ENCODE peak calls at places on chromosomes 1 and 21, in seven cellular contexts. X is AG10803, W is IMR-90, I is transverse colon, M is cardiac fibroblast, G is Peyer's patch, S is foreskin fibroblast. L is an unnamed sample.

GRCh38 chr1:40774266-40774998 is 9.2 kb upstream of the KCNQ4 start:
- DNase-seq in M (peak; percentile 41), S (peak; percentile 49), X (no peak), G (peak; percentile 83), W (peak; percentile 20), I (peak; percentile 72), L (peak; percentile 23)

GRCh38 chr1:30714025-30714424 is 9.4 kb downstream of the MATN1 start:
- DNase-seq in G (no peak), M (no peak), W (no peak), S (no peak), X (no peak), I (no peak), L (no peak)

GRCh38 chr1:199759268-199759724 is 268.2 kb upstream of the NR5A2 start:
- DNase-seq in S (peak; percentile 61), M (peak; percentile 33), X (no peak), G (peak; percentile 65), W (peak; percentile 48), I (no peak), L (peak; percentile 43)

GRCh38 chr21:26881504-26882228 is 36.5 kb upstream of the ADAMTS1 start:
- DNase-seq in X (peak; percentile 28), G (no peak), S (peak; percentile 49), I (no peak), M (peak; percentile 68), W (peak; percentile 39), L (peak; percentile 57)

GRCh38 chr1:3012511-3013291 is 8.6 kb upstream of the ACTRT2 start:
- DNase-seq in X (no peak), M (no peak), S (no peak), W (no peak), G (peak; percentile 69), I (peak; percentile 43), L (no peak)

GRCh38 chr1:186183219-186183618 is 191.8 kb downstream of the TPR start:
- DNase-seq in I (no peak), X (peak; percentile 84), M (peak; percentile 96), G (no peak), W (peak; percentile 58), S (peak; percentile 93), L (peak; percentile 96)

GRCh38 chr1:78086697-78087096 is 40.9 kb downstream of the GIPC2 start:
- DNase-seq in G (no peak), S (no peak), I (no peak), W (no peak), X (no peak), M (no peak), L (no peak)

GRCh38 chr1:17412093-17412870 is 27.2 kb downstream of the RCC2 start:
- DNase-seq in S (no peak), I (no peak), M (no peak), X (no peak), W (no peak), G (no peak), L (no peak)

GRCh38 chr1:91523462-91523861 is 22.8 kb downstream of the CDC7 start:
- DNase-seq in I (no peak), X (peak; percentile 6), M (no peak), W (peak; percentile 26), G (no peak), S (peak; percentile 46), L (no peak)

GRCh38 chr1:57422271-57423134 is 1.4 kb downstream of the DAB1 start:
- DNase-seq in W (peak; percentile 34), M (peak; percentile 9), S (peak; percentile 36), G (no peak), X (peak; percentile 36), I (no peak), L (peak; percentile 16)
- H3K4me3 ChIP-seq in W (peak overlapping the region; percentile 54), M (no peak overlapping the region), S (peak overlapping the region; percentile 69), G (no peak overlapping the region), X (peak overlapping the region; percentile 68), I (peak overlapping the region; percentile 19), L (peak overlapping the region; percentile 22)

DNA sequence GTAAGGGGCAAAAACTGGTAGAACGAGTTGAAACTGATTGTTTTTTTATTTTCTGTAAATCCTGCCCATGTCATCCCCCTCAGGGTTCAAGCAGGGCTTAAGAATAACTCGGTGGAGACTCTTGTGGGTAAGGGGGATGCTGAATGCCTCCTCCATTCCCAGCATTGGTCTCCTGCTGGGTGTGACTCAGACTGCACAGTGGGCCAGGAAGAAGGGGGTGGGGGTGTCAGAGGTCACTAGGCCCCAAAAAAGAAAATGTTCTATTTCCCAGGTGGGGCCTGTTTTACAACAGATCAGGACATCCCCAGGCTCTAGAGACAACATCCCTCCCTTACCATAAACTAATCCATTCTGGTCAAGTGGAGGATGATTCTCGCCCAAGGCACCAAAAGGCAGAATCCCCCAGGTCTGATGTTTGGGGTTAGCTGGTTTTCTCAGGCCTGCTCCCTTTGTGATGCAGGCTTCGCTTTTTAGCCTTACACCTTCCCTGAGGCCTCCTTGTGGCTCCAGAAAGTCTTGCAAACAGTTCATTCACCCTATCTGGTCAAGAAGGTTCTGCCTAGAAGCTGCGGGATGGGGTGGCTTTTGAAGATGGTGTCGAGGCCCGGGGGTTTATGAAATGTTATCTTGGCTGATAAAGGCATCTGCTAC is 10.7 kb upstream of the GRHL3 start:
- DNase-seq in M (peak; percentile 32), S (peak; percentile 28), I (no peak), W (no peak), G (no peak), X (no peak), L (peak; percentile 32)
- TF ChIP-seq CTCF in M (peak; percentile 41), S (peak; percentile 46), I (no peak), W (peak; percentile 29), G (no peak), X (peak; percentile 49), L (peak; percentile 36)

DNA sequence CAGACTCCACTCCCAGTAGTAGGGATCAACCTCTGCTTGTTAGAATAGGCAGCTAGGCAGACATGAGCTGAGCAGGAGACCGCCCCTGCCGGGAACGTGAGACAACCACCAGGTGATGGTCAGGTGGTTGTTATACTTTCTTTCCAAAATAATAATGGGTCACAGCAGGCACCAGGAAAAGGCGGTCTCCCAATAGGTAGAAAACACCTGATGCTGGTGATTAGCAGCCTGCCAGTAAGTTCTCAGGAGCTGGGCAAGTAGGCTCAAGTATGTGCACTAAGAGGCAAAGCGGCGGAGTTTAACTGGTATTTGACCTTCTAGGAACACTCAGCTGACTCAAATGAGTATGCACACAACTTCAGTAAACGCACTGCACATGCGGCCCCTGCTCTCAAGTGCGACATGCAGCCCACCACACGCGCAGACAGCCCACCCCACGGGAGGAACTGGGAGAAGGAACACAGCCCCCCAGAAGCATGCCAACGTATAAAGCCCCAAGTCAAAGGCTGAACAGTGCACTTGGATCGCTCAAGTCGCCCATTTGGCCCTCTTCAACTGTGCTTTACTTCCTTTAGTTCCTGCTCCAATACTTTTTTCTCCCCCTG is 80.0 kb downstream of the DESI2 start:
- DNase-seq in X (no peak), S (no peak), I (no peak), M (no peak), W (no peak), G (no peak), L (no peak)
- H3K4me3 ChIP-seq in X (no peak overlapping the region), S (no peak overlapping the region), I (no peak overlapping the region), M (no peak overlapping the region), W (no peak overlapping the region), G (no peak overlapping the region), L (no peak overlapping the region)

DNA sequence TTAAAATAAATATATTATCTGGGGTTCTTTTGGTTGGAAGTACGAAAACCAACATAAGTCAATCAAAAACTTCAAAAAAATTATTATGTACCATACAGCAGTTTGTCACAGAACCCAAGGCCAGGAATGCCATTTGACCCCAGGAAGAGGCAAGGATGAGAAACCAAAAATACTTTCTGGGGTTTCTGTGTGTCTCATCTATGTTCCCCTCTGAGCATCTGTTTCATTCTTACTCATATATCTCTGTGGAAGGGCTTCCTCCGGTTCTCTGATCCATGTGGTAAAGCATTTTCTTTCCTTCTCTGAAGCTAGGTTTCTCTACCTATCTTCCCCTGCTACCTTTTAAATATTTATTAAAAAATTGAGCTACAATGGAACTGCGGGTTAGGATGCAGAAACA is 9.8 kb upstream of the FCRL1 start:
- DNase-seq in S (no peak), X (no peak), W (no peak), M (no peak), I (no peak), G (no peak), L (no peak)
- TF ChIP-seq CTCF in S (no peak), X (no peak), W (no peak), M (no peak), I (no peak), G (no peak), L (no peak)

DNA sequence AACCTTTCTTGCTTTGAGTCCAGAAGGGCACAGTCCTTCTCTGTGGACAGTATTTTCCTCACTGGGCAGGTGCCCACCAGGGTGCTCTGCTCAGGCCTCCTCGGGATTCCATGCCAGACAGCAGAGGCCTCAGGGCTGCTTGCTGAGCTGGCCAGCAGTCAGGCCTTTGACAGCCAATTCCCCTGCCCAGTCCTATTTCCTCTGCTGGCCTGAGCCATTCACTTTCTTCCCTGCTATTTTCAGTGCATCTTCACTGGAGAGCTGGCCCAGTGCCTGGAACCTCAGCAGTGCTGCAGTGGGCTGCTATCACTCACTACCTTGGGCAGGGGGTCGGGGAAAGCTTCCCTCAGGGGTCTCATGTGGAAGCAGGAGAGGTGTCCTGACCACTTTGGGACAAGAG is 33.2 kb downstream of the KCNA10 start:
- DNase-seq in W (no peak), M (no peak), I (no peak), X (no peak), G (no peak), S (no peak), L (no peak)
- H3K4me3 ChIP-seq in W (no peak overlapping the region), M (no peak overlapping the region), I (no peak overlapping the region), X (no peak overlapping the region), G (no peak overlapping the region), S (no peak overlapping the region), L (no peak overlapping the region)

GRCh38 chr21:45152265-45152746 is 77.9 kb downstream of the ADARB1 start:
- DNase-seq in S (no peak), W (no peak), G (peak; percentile 84), X (no peak), M (no peak), I (peak; percentile 50), L (no peak)
- TF ChIP-seq CTCF in S (no peak), W (peak; percentile 6), G (peak; percentile 37), X (no peak), M (no peak), I (peak; percentile 17), L (no peak)

L was measured in fibroblast of mammary gland.